ENCODE peak calls at places on chromosomes 6 and 20, in five cellular contexts. S is transverse colon, Y is OCI-LY7, M is ovary, G is prostate gland. L is an unnamed sample.

GRCh38 chr6:25041676-25042598 is 106.2 kb upstream of the RIPOR2 start:
- DNase-seq in S (peak), Y (peak), M (no peak), G (no peak), L (no peak)

GRCh38 chr20:10619427-10619826 is 54.4 kb downstream of the JAG1 start:
- DNase-seq in S (no peak), Y (no peak), M (no peak), G (no peak), L (no peak)

GRCh38 chr20:48769111-48769879 is 58.5 kb downstream of the PREX1 start:
- DNase-seq in S (no peak), Y (no peak), M (no peak), G (no peak), L (no peak)

GRCh38 chr20:44805335-44805734 is 5.0 kb downstream of the RIMS4 start:
- DNase-seq in S (no peak), Y (no peak), M (no peak), G (no peak), L (no peak)

GRCh38 chr6:41939091-41939847 is 2.3 kb downstream of the CCND3 start:
- DNase-seq in S (peak), Y (peak), M (peak), G (no peak), L (no peak)

GRCh38 chr6:107820571-107821261 is 3.4 kb downstream of the SCML4 start:
- DNase-seq in S (no peak), Y (no peak), M (no peak), G (no peak), L (peak)

GRCh38 chr20:20073851-20074252 is 21.5 kb downstream of the CFAP61 start:
- DNase-seq in S (no peak), Y (no peak), M (no peak), G (no peak), L (no peak)

GRCh38 chr6:105608711-105609374 is 206.0 kb upstream of the PREP start:
- DNase-seq in S (peak), Y (no peak), M (no peak), G (no peak), L (no peak)

GRCh38 chr6:7239590-7239948 is 73.4 kb downstream of the SSR1 start:
- DNase-seq in S (no peak), Y (no peak), M (no peak), G (no peak), L (no peak)

GRCh38 chr6:28252507-28252975 is 472 bp upstream of the ZKSCAN4 start:
- DNase-seq in S (no peak), Y (peak), M (no peak), G (no peak), L (no peak)

GRCh38 chr20:62811720-62812119 is 5.1 kb upstream of the COL9A3 start:
- DNase-seq in S (no peak), Y (no peak), M (no peak), G (no peak), L (no peak)

GRCh38 chr20:56780266-56780665 is 151.2 kb downstream of the TFAP2C start:
- DNase-seq in S (no peak), Y (no peak), M (no peak), G (no peak), L (no peak)

GRCh38 chr6:122184260-122184934 is 215.1 kb upstream of the HSF2 start:
- DNase-seq in S (no peak), Y (no peak), M (no peak), G (no peak), L (no peak)

GRCh38 chr6:134060491-134061106 is 8.2 kb upstream of the SLC2A12 start:
- DNase-seq in S (no peak), Y (no peak), M (no peak), G (no peak), L (no peak)

GRCh38 chr20:33702861-33703260 is 16.7 kb upstream of the E2F1 start:
- DNase-seq in S (no peak), Y (no peak), M (no peak), G (no peak), L (peak)

GRCh38 chr6:135851442-135852271 is at the start of gene PDE7B:
- DNase-seq in S (peak), Y (peak), M (peak), G (peak), L (peak)

GRCh38 chr6:148500402-148500801 is 157.8 kb downstream of the SASH1 start:
- DNase-seq in S (no peak), Y (no peak), M (no peak), G (no peak), L (no peak)

GRCh38 chr6:136921936-136922679 is at the start of gene SLC35D3:
- DNase-seq in S (no peak), Y (no peak), M (peak), G (no peak), L (peak)

GRCh38 chr6:31651602-31652191 is 764 bp downstream of the BAG6 start:
- DNase-seq in S (peak), Y (no peak), M (no peak), G (peak), L (no peak)

GRCh38 chr20:57652865-57653545 is 32.8 kb upstream of the ZBP1 start:
- DNase-seq in S (no peak), Y (peak), M (peak), G (peak), L (no peak)

GRCh38 chr6:42047790-42048405 is 2.4 kb upstream of the TAF8 start:
- DNase-seq in S (no peak), Y (peak), M (no peak), G (no peak), L (no peak)

GRCh38 chr6:140909156-140909555 is 1223.6 kb upstream of the GJE1 start:
- DNase-seq in S (no peak), Y (no peak), M (no peak), G (no peak), L (no peak)

GRCh38 chr20:12968472-12968871 is 40.3 kb upstream of the SPTLC3 start:
- DNase-seq in S (no peak), Y (no peak), M (no peak), G (no peak), L (no peak)

GRCh38 chr6:111427341-111428116 is 55.5 kb downstream of the REV3L start:
- DNase-seq in S (no peak), Y (peak), M (no peak), G (peak), L (no peak)

GRCh38 chr20:56358600-56359211 is at the start of gene FAM210B:
- DNase-seq in S (peak), Y (peak), M (peak), G (peak), L (peak)

GRCh38 chr6:125942677-125943527 is 13.7 kb upstream of the HINT3 start:
- DNase-seq in S (peak), Y (no peak), M (no peak), G (no peak), L (no peak)

GRCh38 chr6:112912351-112913101 is 565.4 kb downstream of the RFPL4B start:
- DNase-seq in S (no peak), Y (no peak), M (no peak), G (no peak), L (no peak)

GRCh38 chr6:26493258-26493657 is 6.8 kb upstream of the BTN1A1 start:
- DNase-seq in S (no peak), Y (peak), M (no peak), G (no peak), L (no peak)

GRCh38 chr6:14501914-14502313 is 384.3 kb downstream of the CD83 start:
- DNase-seq in S (no peak), Y (no peak), M (no peak), G (no peak), L (no peak)

GRCh38 chr6:162229093-162229492 is 498.5 kb downstream of the PRKN start:
- DNase-seq in S (no peak), Y (no peak), M (no peak), G (no peak), L (no peak)

GRCh38 chr6:128370072-128370471 is 150.3 kb downstream of the PTPRK start:
- DNase-seq in S (no peak), Y (no peak), M (no peak), G (no peak), L (no peak)

GRCh38 chr6:14671261-14671681 is 553.7 kb downstream of the CD83 start:
- DNase-seq in S (no peak), Y (no peak), M (peak), G (peak), L (no peak)

GRCh38 chr20:57560554-57561355 is at the start of gene PCK1:
- DNase-seq in S (peak), Y (no peak), M (peak), G (no peak), L (peak)

GRCh38 chr20:18992418-18992817 is 178.8 kb downstream of the SCP2D1 start:
- DNase-seq in S (no peak), Y (no peak), M (no peak), G (no peak), L (no peak)

GRCh38 chr6:107532707-107533106 is 42.8 kb downstream of the SOBP start:
- DNase-seq in S (no peak), Y (no peak), M (no peak), G (no peak), L (peak)

GRCh38 chr20:63238491-63239126 is 2.9 kb downstream of the BIRC7 start:
- DNase-seq in S (no peak), Y (no peak), M (no peak), G (no peak), L (peak)

GRCh38 chr6:70547313-70547712 is 19.4 kb upstream of the SDHAF4 start:
- DNase-seq in S (no peak), Y (no peak), M (no peak), G (no peak), L (no peak)

DNA sequence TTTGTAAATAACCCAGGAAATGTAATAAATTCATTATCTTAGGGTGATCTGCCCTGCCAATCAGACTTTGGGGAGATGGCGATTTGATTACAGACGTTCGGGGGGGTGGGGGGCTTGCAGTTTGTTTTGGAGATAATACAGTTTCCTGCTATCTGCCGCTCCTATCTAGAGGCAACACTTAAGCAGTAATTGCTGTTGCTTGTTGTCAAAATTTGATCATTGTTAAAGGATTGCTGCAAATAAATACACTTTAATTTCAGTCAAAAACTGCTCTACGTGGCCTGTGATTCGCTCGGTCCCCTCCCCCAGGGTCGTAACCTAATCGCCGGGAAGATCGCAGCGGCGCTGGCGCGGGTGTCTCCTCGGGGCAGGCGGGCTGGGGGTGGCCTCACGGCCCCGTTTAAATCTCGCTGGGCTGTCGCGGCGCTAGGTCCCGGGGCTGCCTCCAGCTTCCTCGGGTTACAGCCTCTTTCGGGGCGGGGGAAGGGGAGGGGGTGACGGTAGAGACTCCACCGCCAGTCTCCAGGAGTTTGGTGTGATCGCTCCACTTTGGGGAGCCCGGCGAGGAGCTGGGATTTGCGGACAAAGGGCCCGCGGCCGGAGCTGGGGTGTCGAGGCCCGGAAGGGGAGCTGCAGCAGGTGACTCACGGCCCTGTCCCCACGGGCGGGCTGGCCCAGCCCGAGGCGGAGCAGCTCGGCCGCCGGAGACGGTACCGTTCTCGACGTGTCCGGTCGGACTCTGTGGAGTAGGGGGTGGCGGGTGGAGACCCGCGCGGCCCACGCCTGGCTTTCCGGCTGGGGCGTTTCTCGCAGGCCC is 4.1 kb downstream of the FOXC1 start:
- DNase-seq in S (no peak), Y (no peak), M (peak), G (no peak), L (peak)
- H3K4me3 ChIP-seq in S (peak), Y (no peak), M (no peak), G (peak), L (peak)

GRCh38 chr6:38034269-38034914 is 214.9 kb downstream of the ZFAND3 start:
- DNase-seq in S (no peak), Y (peak), M (no peak), G (no peak), L (no peak)
- TF ChIP-seq CTCF in S (peak), Y (peak), M (no peak), G (peak), L (peak)

DNA sequence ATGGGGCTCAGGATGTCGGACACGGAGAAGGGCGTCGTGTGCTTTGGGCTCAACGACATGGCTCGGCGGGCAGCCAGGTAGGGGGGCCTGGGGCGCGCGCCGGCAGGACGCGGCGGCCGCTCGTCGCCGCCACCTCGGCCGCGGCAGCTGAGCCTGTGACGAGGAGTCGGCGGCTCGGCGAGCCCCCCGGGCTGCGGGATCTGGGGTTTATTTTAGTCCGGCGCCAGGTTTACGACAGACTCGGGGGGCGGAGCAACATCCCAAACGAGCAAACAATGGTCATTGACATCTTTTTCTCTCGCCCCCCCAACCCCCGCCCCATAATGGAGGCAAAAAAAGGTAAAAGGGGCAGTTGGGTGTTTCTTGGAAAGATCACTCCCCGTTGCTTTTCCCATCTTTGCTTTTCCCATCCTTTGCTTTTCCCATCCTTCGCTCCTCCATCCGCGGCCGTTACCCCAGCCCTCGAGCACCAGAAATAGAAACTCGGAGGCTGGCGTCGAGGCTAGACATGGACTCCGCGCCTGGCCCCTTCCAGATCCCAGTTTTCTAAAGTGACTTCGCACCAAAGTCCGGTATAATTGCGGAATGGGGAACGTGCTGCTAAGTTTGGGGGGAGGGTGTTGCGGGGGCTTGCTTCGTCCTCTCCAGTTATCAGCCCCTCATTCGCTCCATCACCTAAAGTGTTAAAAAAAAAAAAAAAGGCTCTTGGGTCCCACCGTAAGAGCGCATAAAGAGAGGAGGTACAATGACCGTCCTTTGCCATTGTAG is at the start of gene NKX2-4:
- DNase-seq in S (no peak), Y (no peak), M (no peak), G (no peak), L (no peak)
- H3K4me3 ChIP-seq in S (no peak), Y (no peak), M (no peak), G (no peak), L (no peak)

GRCh38 chr6:43144879-43145278 is 26.2 kb upstream of the SRF start:
- DNase-seq in S (no peak), Y (no peak), M (no peak), G (no peak), L (no peak)

GRCh38 chr6:43141644-43142043 is 29.4 kb upstream of the SRF start:
- DNase-seq in S (no peak), Y (no peak), M (no peak), G (no peak), L (no peak)

GRCh38 chr6:43142101-43142500 is 29.0 kb upstream of the SRF start:
- DNase-seq in S (no peak), Y (peak), M (no peak), G (no peak), L (no peak)

GRCh38 chr6:43146228-43146627 is 24.8 kb upstream of the SRF start:
- DNase-seq in S (no peak), Y (no peak), M (no peak), G (no peak), L (no peak)

GRCh38 chr6:43143235-43144124 is 27.6 kb upstream of the SRF start:
- DNase-seq in S (peak), Y (peak), M (peak), G (peak), L (peak)
- TF ChIP-seq CTCF in S (peak), Y (peak), M (peak), G (peak), L (peak)

GRCh38 chr6:129609635-129610034 is 100.3 kb downstream of the ARHGAP18 start:
- DNase-seq in S (no peak), Y (no peak), M (no peak), G (no peak), L (no peak)
- H3K4me3 ChIP-seq in S (no peak), Y (no peak), M (no peak), G (no peak), L (no peak)

DNA sequence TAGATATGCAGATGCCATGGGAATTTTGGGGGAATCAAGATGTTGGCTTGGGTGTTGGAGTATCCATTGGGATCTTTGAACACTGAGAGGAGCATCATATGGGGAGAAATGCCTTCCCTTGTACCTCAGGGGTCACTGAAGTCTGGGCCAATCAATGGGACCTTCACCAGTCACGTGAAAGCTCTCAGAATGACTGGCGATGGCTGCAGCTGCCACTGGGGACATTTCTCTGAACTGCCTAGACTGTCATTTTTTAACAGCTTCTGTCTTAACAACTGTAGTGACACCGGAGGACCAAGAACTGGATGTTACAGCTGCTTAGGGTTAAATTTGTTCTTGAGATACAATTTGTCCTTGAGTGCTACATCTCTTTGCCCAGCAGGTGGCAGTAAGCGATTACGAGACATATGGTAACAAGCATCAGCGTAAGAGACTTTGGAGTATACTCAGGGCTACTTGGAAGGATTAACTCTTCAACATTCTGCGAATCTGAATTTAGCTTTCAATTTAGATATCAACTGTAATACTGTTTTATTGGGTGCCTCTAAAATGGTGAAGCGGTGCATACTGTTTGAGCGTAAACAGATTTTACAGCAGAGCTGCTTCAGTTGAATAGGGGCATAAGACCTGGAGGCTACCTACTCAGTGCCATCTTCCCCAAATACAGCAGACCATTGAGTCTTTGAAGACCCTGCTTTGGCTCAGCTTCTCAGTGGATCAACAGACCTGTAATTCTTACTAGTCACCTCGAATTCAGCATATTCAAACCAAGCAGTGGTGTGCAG is 36.0 kb downstream of the CCN2 start:
- DNase-seq in S (peak), Y (peak), M (peak), G (peak), L (peak)
- TF ChIP-seq CTCF in S (peak), Y (peak), M (peak), G (no peak), L (peak)

DNA sequence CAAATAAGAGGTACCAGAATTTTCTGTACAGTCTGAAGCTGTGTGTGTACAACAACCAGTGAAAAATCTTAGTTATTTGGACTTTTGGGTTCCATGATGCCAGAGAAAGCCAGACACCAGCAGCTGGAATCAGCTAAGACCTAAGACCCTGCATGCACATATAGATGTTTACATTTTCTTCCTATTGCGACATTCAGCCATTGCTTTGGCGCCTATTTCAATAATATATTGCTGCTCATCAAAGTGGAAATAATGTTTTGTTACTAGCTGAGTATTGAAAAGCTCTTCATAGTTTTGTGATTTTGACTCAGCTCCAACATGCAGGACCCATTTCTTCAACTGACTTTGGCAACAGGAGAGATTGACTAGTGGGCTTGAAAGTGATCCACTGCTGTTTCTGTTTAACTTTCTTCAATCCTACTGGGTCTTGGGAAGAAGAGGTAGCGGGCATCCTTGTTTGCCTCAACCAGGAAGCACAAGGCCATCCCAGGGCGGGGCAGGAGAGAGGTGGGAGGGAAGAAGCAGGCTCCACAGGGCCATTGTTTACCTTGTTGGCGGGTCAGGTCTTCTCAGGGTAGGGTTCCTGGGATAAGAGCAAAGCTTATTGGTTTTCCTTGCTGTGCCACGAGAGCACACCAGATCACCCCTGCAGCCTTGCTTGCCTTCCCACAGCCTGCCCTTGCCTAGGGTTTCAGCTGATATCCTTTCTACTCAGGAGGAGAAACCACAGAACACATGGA is 101.3 kb upstream of the ESR1 start:
- DNase-seq in S (no peak), Y (no peak), M (no peak), G (no peak), L (no peak)
- H3K4me3 ChIP-seq in S (no peak), Y (no peak), M (no peak), G (no peak), L (no peak)

DNA sequence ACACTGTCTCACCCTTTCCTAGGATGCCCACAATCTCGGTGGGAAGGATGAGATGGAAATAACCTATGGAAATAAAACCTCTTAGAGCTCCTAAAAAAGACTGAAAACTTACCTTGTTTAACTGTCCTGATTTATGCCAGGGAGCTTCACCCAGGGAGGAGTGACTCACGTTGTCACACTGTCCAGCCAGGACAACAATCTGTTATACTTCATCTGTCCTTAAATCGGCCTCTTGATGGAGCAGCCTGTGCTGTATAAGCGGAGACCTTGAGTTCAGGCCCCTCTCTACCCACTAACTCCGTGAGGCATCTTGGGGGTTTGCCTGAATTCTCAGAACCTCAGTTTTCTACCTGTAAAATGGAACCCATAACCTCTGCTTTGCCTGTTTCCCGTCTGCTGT is 9.2 kb upstream of the KIAA1755 start:
- DNase-seq in S (no peak), Y (no peak), M (no peak), G (no peak), L (no peak)
- TF ChIP-seq CTCF in S (no peak), Y (no peak), M (no peak), G (no peak), L (no peak)